ENCODE peak calls at places on chromosomes 1 and 21, in five cellular contexts. C, K, X, P and A are unnamed samples.

GRCh38 chr21:46151261-46151988 is 4.0 kb downstream of the FTCD start:
- DNase-seq in C (peak), K (no peak), X (no peak), P (no peak), A (no peak)

GRCh38 chr1:56933161-56933560 is 32.7 kb downstream of the C8B start:
- DNase-seq in C (no peak), K (no peak), X (no peak), P (no peak), A (no peak)

GRCh38 chr1:172287207-172287606 is 133.3 kb upstream of the C1orf105 start:
- DNase-seq in C (peak), K (no peak), X (no peak), P (peak), A (peak)

GRCh38 chr1:81836007-81836626 is 35.4 kb downstream of the ADGRL2 start:
- DNase-seq in C (no peak), K (no peak), X (no peak), P (no peak), A (peak)

GRCh38 chr1:226512076-226512728 is 36.4 kb upstream of the STUM start:
- DNase-seq in C (no peak), K (no peak), X (no peak), P (no peak), A (no peak)

GRCh38 chr1:64097859-64098258 is 105.6 kb upstream of the UBE2U start:
- DNase-seq in C (no peak), K (no peak), X (no peak), P (no peak), A (no peak)

GRCh38 chr1:41917051-41917530 is 1.6 kb downstream of the HIVEP3 start:
- DNase-seq in C (no peak), K (no peak), X (no peak), P (no peak), A (no peak)

GRCh38 chr1:178311164-178311563 is 185.6 kb downstream of the CLEC20A start:
- DNase-seq in C (no peak), K (no peak), X (no peak), P (peak), A (peak)

GRCh38 chr1:91684599-91685196 is 184.0 kb downstream of the CDC7 start:
- DNase-seq in C (no peak), K (no peak), X (no peak), P (peak), A (peak)

GRCh38 chr21:34889287-34889536 is 159.9 kb downstream of the RUNX1 start:
- DNase-seq in C (peak), K (no peak), X (peak), P (no peak), A (peak)

GRCh38 chr1:213724640-213725536 is 262.9 kb upstream of the PROX1 start:
- DNase-seq in C (peak), K (no peak), X (no peak), P (peak), A (peak)

GRCh38 chr1:115317101-115318012 is 20.7 kb downstream of the NGF start:
- DNase-seq in C (no peak), K (no peak), X (peak), P (no peak), A (no peak)

GRCh38 chr1:40508375-40509341 is at the start of gene EXO5:
- DNase-seq in C (peak), K (peak), X (peak), P (peak), A (peak)

GRCh38 chr1:229990326-229990725 is 76.7 kb upstream of the GALNT2 start:
- DNase-seq in C (no peak), K (no peak), X (no peak), P (no peak), A (no peak)

GRCh38 chr1:89871768-89872473 is 51.1 kb downstream of the LRRC8D start:
- DNase-seq in C (no peak), K (no peak), X (no peak), P (no peak), A (peak)

GRCh38 chr21:42337830-42338729 is 12.7 kb downstream of the TFF2 start:
- DNase-seq in C (peak), K (peak), X (peak), P (no peak), A (peak)

GRCh38 chr1:31102501-31102950 is 37.0 kb upstream of the PUM1 start:
- DNase-seq in C (peak), K (no peak), X (no peak), P (peak), A (peak)

GRCh38 chr1:204123376-204123775 is 28.5 kb downstream of the ETNK2 start:
- DNase-seq in C (peak), K (peak), X (no peak), P (peak), A (peak)

GRCh38 chr1:220787069-220787614 is 429 bp downstream of the MTARC1 start:
- DNase-seq in C (peak), K (peak), X (peak), P (peak), A (no peak)

GRCh38 chr1:212700597-212700891 is 904 bp upstream of the BATF3 start:
- DNase-seq in C (no peak), K (no peak), X (no peak), P (no peak), A (no peak)

GRCh38 chr1:28208818-28209441 is 23.9 kb downstream of the DNAJC8 start:
- DNase-seq in C (peak), K (peak), X (peak), P (peak), A (peak)

GRCh38 chr1:38835230-38835827 is 24.2 kb downstream of the RRAGC start:
- DNase-seq in C (peak), K (peak), X (peak), P (peak), A (peak)

GRCh38 chr1:30328401-30329262 is 394.8 kb downstream of the MATN1 start:
- DNase-seq in C (no peak), K (no peak), X (no peak), P (no peak), A (no peak)

GRCh38 chr1:19775831-19776230 is 23.9 kb downstream of the TMCO4 start:
- DNase-seq in C (no peak), K (no peak), X (no peak), P (no peak), A (no peak)

GRCh38 chr1:21384620-21385019 is 55.3 kb upstream of the NBPF3 start:
- DNase-seq in C (no peak), K (no peak), X (no peak), P (no peak), A (no peak)

GRCh38 chr1:26025060-26025459 is 3.5 kb downstream of the EXTL1 start:
- DNase-seq in C (no peak), K (no peak), X (no peak), P (no peak), A (no peak)

GRCh38 chr1:51236548-51237312 is 657 bp downstream of the RNF11 start:
- DNase-seq in C (peak), K (peak), X (peak), P (peak), A (peak)

GRCh38 chr21:42161401-42161956 is 57.5 kb upstream of the ABCG1 start:
- DNase-seq in C (no peak), K (no peak), X (no peak), P (no peak), A (no peak)